ENCODE peak calls at places on chromosomes 11 and 22, in four cellular contexts. D is sigmoid colon, K is suprapubic skin, X is stomach. T is an unnamed sample.

GRCh38 chr22:39820266-39820665 is 73.3 kb downstream of the ENTHD1 start:
- DNase-seq in X (no peak), K (no peak), D (no peak), T (no peak)

GRCh38 chr11:122634507-122634906 is 21.0 kb upstream of the UBASH3B start:
- DNase-seq in D (peak; percentile 54), K (no peak), X (peak; percentile 26), T (no peak)

GRCh38 chr22:17172172-17172833 is 13.2 kb upstream of the HDHD5 start:
- DNase-seq in D (peak; percentile 68), K (no peak), X (no peak), T (no peak)

GRCh38 chr22:49099496-49100124 is 728.1 kb downstream of the BRD1 start:
- DNase-seq in D (no peak), X (no peak), K (no peak), T (no peak)

GRCh38 chr11:76400967-76401366 is 19.8 kb downstream of the GVQW3 start:
- DNase-seq in K (no peak), X (no peak), D (no peak), T (no peak)

GRCh38 chr11:69928124-69928523 is 108.9 kb upstream of the FGF3 start:
- DNase-seq in K (peak; percentile 21), D (peak; percentile 26), X (no peak), T (no peak)

GRCh38 chr11:6203327-6203726 is 2.0 kb upstream of the C11orf42 start:
- DNase-seq in D (no peak), X (no peak), K (no peak), T (no peak)

GRCh38 chr22:22720724-22721261 is 76.4 kb downstream of the GGTLC2 start:
- DNase-seq in K (no peak), D (no peak), X (no peak), T (no peak)

GRCh38 chr11:69918938-69919650 is 99.9 kb upstream of the FGF3 start:
- DNase-seq in X (peak; percentile 79), K (peak; percentile 61), D (peak; percentile 86), T (no peak)

GRCh38 chr11:131894615-131895544 is 524.5 kb downstream of the NTM start:
- DNase-seq in K (no peak), D (no peak), X (no peak), T (no peak)

GRCh38 chr11:33476945-33477584 is 219.9 kb downstream of the HIPK3 start:
- DNase-seq in X (no peak), D (no peak), K (no peak), T (no peak)

GRCh38 chr11:26931248-26931631 is 62.7 kb upstream of the FIBIN start:
- DNase-seq in X (no peak), D (no peak), K (no peak), T (peak; percentile 34)

GRCh38 chr22:28414017-28414416 is 265.6 kb downstream of the TTC28 start:
- DNase-seq in X (no peak), D (no peak), K (no peak), T (no peak)

GRCh38 chr11:62217191-62217748 is 8.8 kb downstream of the SCGB2A1 start:
- DNase-seq in K (no peak), D (no peak), X (no peak), T (no peak)

GRCh38 chr11:65438257-65439151 is 15.9 kb downstream of the NEAT1 start:
- DNase-seq in K (no peak), X (no peak), D (peak; percentile 29), T (no peak)

GRCh38 chr22:32465661-32466060 is 1.4 kb upstream of the BPIFC start:
- DNase-seq in X (no peak), K (no peak), D (no peak), T (no peak)

GRCh38 chr22:29837780-29838598 is at the start of gene ASCC2:
- DNase-seq in X (peak; percentile 100), D (peak; percentile 99), K (peak; percentile 100), T (peak; percentile 98)
- TF ChIP-seq EP300 in X (no peak), D (peak; percentile 1), K (no peak), T (peak; percentile 72)

GRCh38 chr22:46149998-46150549 is at the start of gene PPARA:
- DNase-seq in D (peak; percentile 94), K (peak; percentile 91), X (peak; percentile 95), T (peak; percentile 82)
- H3K27me3 ChIP-seq in D (no peaks in the 10 kb centered on the region), K (no peaks in the 10 kb centered on the region), X (no peaks in the 10 kb centered on the region), T (no peaks in the 10 kb centered on the region)

GRCh38 chr11:111589114-111589513 is 13.1 kb upstream of the SIK2 start:
- DNase-seq in K (no peak), D (no peak), X (no peak), T (no peak)
- TF ChIP-seq POLR2A in K (no peak), D (no peak), X (no peak), T (no peak)

GRCh38 chr11:47656284-47656915 is 14.0 kb upstream of the MTCH2 start:
- DNase-seq in D (no peak), K (no peak), X (no peak), T (no peak)

GRCh38 chr11:47667135-47667534 is 24.8 kb upstream of the MTCH2 start:
- DNase-seq in D (peak; percentile 18), X (no peak), K (no peak), T (no peak)

GRCh38 chr11:47659273-47659672 is 16.9 kb upstream of the MTCH2 start:
- DNase-seq in X (no peak), K (no peak), D (no peak), T (no peak)

DNA sequence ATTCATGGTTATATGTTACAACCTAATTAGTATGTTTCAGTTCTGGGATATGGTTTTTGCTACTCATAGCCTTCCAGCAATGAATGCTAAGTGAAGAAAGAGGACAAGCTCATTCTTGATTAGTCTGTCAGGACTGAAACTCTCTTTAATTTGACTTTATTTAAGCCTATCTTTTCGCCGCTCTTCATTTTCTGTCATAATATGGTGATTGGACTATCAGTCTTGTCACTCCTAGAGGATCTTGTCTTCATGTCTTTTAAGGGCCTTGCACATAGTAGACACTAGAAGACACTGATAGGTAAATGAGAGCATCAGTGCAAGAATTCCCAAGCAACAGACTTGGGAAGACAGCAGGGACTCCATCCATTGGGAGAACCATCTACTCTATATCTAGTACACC is 18.9 kb upstream of the MTCH2 start:
- DNase-seq in D (no peak), X (no peak), K (no peak), T (no peak)
- TF ChIP-seq EP300 in D (no peak), X (no peak), K (no peak), T (no peak)

T was measured in tibial nerve.